ENCODE peak calls at places on chromosomes 2 and 18, in five cellular contexts. T is K562, Q is esophagus muscularis mucosa, C is H1, V is stomach. R is an unnamed sample.

GRCh38 chr2:122019729-122020128 is 264.3 kb downstream of the TSN start:
- DNase-seq in C (no peak), Q (no peak), T (no peak), V (no peak), R (no peak)

GRCh38 chr2:113078350-113078839 is 10.6 kb downstream of the IL1F10 start:
- DNase-seq in T (no peak), C (no peak), Q (no peak), V (peak; percentile 52), R (no peak)

GRCh38 chr2:173599821-173600354 is 245.2 kb downstream of the CDCA7 start:
- DNase-seq in V (no peak), T (no peak), C (no peak), Q (no peak), R (no peak)

GRCh38 chr2:225196579-225196978 is 154.3 kb upstream of the DOCK10 start:
- DNase-seq in Q (no peak), T (no peak), V (no peak), C (no peak), R (no peak)

GRCh38 chr2:55309441-55309840 is 40.4 kb upstream of the MTIF2 start:
- DNase-seq in C (no peak), Q (no peak), T (no peak), V (no peak), R (no peak)

GRCh38 chr2:43196773-43197567 is 29.4 kb downstream of the ZFP36L2 start:
- DNase-seq in C (no peak), V (no peak), Q (no peak), T (no peak), R (no peak)

GRCh38 chr18:49444599-49444998 is 15.8 kb downstream of the DYM start:
- DNase-seq in V (no peak), T (no peak), Q (no peak), C (no peak), R (no peak)

GRCh38 chr2:105768961-105769452 is 24.3 kb downstream of the NCK2 start:
- DNase-seq in Q (no peak), T (no peak), C (no peak), V (no peak), R (no peak)

GRCh38 chr2:84231474-84231873 is 227.6 kb downstream of the SUCLG1 start:
- DNase-seq in Q (no peak), T (no peak), V (no peak), C (no peak), R (no peak)

GRCh38 chr18:629303-630150 is 27.9 kb upstream of the TYMS start:
- DNase-seq in V (no peak), Q (no peak), C (no peak), T (peak; percentile 44), R (no peak)

GRCh38 chr2:176176233-176176632 is 12.2 kb upstream of the HOXD1 start:
- DNase-seq in Q (no peak), C (no peak), T (no peak), V (no peak), R (no peak)

GRCh38 chr2:127332335-127332734 is 38.4 kb upstream of the ERCC3 start:
- DNase-seq in V (no peak), T (no peak), Q (no peak), C (no peak), R (no peak)

GRCh38 chr2:2041256-2041824 is 289.7 kb downstream of the MYT1L start:
- DNase-seq in T (no peak), Q (peak; percentile 45), C (no peak), V (no peak), R (no peak)

GRCh38 chr18:12304351-12305210 is 3.5 kb upstream of the TUBB6 start:
- DNase-seq in Q (no peak), V (peak; percentile 58), C (no peak), T (peak; percentile 44), R (peak; percentile 34)

GRCh38 chr18:54852780-54853675 is 24.8 kb downstream of the RAB27B start:
- DNase-seq in V (no peak), Q (no peak), T (no peak), C (no peak), R (no peak)

GRCh38 chr2:224611938-224612337 is 26.8 kb upstream of the CUL3 start:
- DNase-seq in C (no peak), T (no peak), Q (no peak), V (no peak), R (no peak)

GRCh38 chr18:30763913-30764350 is 278.6 kb downstream of the DSC3 start:
- DNase-seq in T (no peak), Q (no peak), C (no peak), V (no peak), R (no peak)

GRCh38 chr2:127421871-127422618 is 3.8 kb downstream of the PROC start:
- DNase-seq in T (no peak), V (peak; percentile 22), Q (no peak), C (peak; percentile 61), R (peak; percentile 61)

GRCh38 chr18:37512400-37512799 is 53.2 kb downstream of the CELF4 start:
- DNase-seq in C (no peak), T (no peak), V (no peak), Q (no peak), R (no peak)

GRCh38 chr2:115303-115702 is 69.0 kb upstream of the FAM110C start:
- DNase-seq in T (no peak), V (no peak), C (no peak), Q (no peak), R (no peak)

GRCh38 chr2:9800639-9800974 is 42.7 kb upstream of the TAF1B start:
- DNase-seq in V (no peak), T (no peak), Q (no peak), C (no peak), R (no peak)

GRCh38 chr2:146979746-146980145 is 865.1 kb upstream of the ACVR2A start:
- DNase-seq in C (no peak), Q (no peak), V (no peak), T (no peak), R (no peak)

GRCh38 chr18:28855524-28855923 is 678.6 kb upstream of the CDH2 start:
- DNase-seq in C (no peak), T (no peak), Q (no peak), V (no peak), R (no peak)

GRCh38 chr18:33755918-33756590 is 178.0 kb downstream of the ASXL3 start:
- DNase-seq in T (no peak), C (no peak), V (no peak), Q (no peak), R (peak; percentile 63)

GRCh38 chr2:99156901-99157300 is 2.1 kb downstream of the LIPT1 start:
- DNase-seq in V (no peak), C (no peak), T (no peak), Q (no peak), R (no peak)

GRCh38 chr2:99153921-99154604 is 679 bp downstream of the TSGA10 start:
- DNase-seq in Q (no peak), C (no peak), T (peak; percentile 18), V (no peak), R (no peak)

GRCh38 chr2:99152181-99152580 is 2.6 kb downstream of the TSGA10 start:
- DNase-seq in Q (no peak), C (no peak), V (no peak), T (no peak), R (no peak)

GRCh38 chr2:99158599-99158998 is 3.8 kb downstream of the LIPT1 start:
- DNase-seq in V (no peak), T (no peak), Q (no peak), C (no peak), R (no peak)

DNA sequence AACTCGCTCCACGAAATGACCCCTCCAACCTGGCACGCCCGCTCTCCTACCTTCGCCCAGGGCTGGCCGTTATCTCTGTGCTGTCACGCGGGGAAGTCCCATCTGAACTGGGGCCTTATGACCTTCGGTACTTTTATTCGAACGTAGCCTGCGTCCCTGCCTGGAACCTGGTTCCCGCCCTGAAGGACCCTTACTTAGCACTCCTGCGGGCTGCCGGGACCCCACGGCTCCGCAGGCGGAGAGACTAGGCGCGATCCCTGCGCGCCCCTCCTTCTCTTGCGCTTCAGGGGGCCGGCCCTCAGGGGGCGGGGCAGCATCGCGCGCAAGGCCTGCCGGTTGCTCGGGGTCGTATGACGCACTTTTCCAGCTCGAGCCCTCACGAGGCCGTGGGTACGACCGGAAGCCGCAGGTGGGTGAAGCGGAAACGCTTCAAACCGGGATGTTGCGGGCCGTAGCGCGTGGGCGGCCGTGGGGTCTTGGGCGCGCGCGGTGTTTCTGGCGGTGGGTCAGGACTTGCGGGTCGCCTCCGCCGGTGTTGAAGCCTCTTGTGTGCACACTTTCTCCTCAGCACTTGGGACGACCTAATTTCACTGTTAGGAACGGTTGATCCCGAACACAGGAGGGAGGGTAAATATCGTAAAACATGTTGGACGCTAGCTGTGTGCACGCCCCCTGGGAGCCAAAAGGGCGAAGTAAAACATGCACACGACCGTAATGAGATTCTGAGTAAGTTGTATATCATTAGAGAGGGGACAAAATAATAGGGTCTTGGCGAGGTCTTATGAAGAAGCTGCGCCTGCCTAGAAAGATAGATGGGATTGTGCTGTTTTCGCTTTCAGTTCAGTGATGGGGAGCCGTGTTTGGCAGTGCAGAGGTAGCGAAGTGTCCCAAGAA is at the start of the genes LIPT1 and TSGA10:
- DNase-seq in V (peak; percentile 92), Q (peak; percentile 97), T (peak; percentile 96), C (peak; percentile 92), R (peak; percentile 97)
- TF ChIP-seq POLR2A in V (no peak), Q (peak; percentile 85), T (peak; percentile 96), C (peak; percentile 90), R (peak; percentile 78)

DNA sequence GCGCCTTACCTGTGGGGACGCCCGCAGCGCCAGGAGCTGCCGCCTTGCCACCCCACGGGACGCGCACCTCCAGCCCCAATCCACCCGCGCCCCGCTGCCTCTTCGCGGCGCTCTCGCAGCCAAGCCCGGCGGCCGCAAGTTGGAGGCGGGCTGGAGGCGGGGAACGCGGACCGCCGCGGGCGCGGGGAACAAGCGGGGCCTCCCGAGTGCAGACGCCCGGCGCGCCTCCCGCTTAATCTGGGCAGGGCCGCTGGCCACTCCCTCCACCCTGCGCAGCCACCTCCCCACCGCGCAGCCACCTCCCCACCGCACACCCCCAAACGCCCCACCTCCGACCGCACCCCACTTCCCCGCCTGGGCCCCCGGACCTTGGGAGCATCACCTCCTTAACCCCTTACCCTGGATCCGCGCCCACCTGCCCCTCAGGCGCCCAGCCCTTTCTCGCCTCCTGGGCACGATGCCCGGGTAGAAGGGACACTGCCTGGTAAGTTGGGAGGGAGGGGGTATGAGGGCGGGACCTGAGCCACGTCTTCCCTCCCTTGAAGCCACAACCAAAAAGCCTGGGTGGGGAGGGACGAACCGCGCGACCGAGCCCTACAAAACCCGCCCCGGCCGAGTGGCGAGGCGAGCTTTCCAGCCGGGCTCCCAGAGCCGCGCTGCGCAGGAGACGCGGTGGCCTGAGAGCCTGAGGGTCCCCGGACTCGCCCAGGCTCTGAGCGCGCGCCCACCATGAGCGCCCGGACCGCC is at the start of the genes COL4A3 and COL4A4:
- DNase-seq in C (peak; percentile 66), Q (peak; percentile 92), V (peak; percentile 58), T (no peak), R (peak; percentile 67)
- TF ChIP-seq POLR2AphosphoS5 in C (no peak), Q (no peak), V (no peak), T (no peak), R (no peak)

GRCh38 chr18:46296656-46297055 is 192.5 kb downstream of the HAUS1 start:
- DNase-seq in T (no peak), C (no peak), Q (no peak), V (no peak), R (no peak)
- TF ChIP-seq EP300 in T (no peak), C (no peak), Q (no peak), V (no peak), R (no peak)

GRCh38 chr2:30145826-30146336 is 926 bp upstream of the YPEL5 start:
- DNase-seq in V (no peak), C (no peak), Q (no peak), T (no peak), R (no peak)

GRCh38 chr2:30148850-30149249 is 2.0 kb downstream of the YPEL5 start:
- DNase-seq in V (no peak), T (peak; percentile 16), C (no peak), Q (no peak), R (no peak)

GRCh38 chr2:30147715-30148611 is 1.2 kb downstream of the YPEL5 start:
- DNase-seq in V (peak; percentile 84), C (peak; percentile 88), Q (peak; percentile 93), T (peak; percentile 80), R (peak; percentile 91)

GRCh38 chr2:30147196-30147714 is 448 bp downstream of the YPEL5 start:
- DNase-seq in Q (no peak), T (peak; percentile 45), V (peak; percentile 30), C (no peak), R (no peak)

GRCh38 chr2:30146337-30147195 is at the start of gene YPEL5:
- DNase-seq in V (peak; percentile 99), Q (peak; percentile 100), T (peak; percentile 98), C (peak; percentile 99), R (peak; percentile 100)
- TF ChIP-seq POLR2A in V (no peak), Q (peak; percentile 83), T (peak; percentile 74), C (peak; percentile 82), R (peak; percentile 89)

R was measured in sigmoid colon.